ENCODE peak calls at places on chromosomes 1 and 21, in eight cellular contexts. One of them, this sample, is unnamed.

GRCh38 chr1:45206808-45207624 is 611 bp upstream of the ZSWIM5 start:
- DNase-seq in cardiac muscle cell: no peak
- DNase-seq in stimulated activated CD8-positive, alpha-beta memory T cell treated with anti-CD3 and anti-CD28 coated beads, Interleukin-15, amount 100 ng/mL, for 1 hour: no peak
- DNase-seq in kidney epithelial cell: no peak
- DNase-seq in NCI-H2081 treated with DMSO at 0.1 percent for 48 hours: no peak
- DNase-seq in mammary epithelial cell: no peak
- DNase-seq in EL: no peak
- DNase-seq in WTC11: no peak
- DNase-seq in this sample: no peak

GRCh38 chr21:34198232-34199120 is 125.1 kb downstream of the MRPS6 start:
- DNase-seq in cardiac muscle cell: peak; percentile 18
- DNase-seq in kidney epithelial cell: no peak
- DNase-seq in EL: no peak
- DNase-seq in mammary epithelial cell: no peak
- DNase-seq in NCI-H2081 treated with DMSO at 0.1 percent for 48 hours: no peak
- DNase-seq in WTC11: no peak
- DNase-seq in stimulated activated CD8-positive, alpha-beta memory T cell treated with anti-CD3 and anti-CD28 coated beads, Interleukin-15, amount 100 ng/mL, for 1 hour: no peak
- DNase-seq in this sample: no peak

GRCh38 chr21:43196789-43197188 is 28.0 kb downstream of the CRYAA start:
- DNase-seq in kidney epithelial cell: no peak
- DNase-seq in mammary epithelial cell: peak; percentile 92
- DNase-seq in stimulated activated CD8-positive, alpha-beta memory T cell treated with anti-CD3 and anti-CD28 coated beads, Interleukin-15, amount 100 ng/mL, for 1 hour: no peak
- DNase-seq in cardiac muscle cell: no peak
- DNase-seq in NCI-H2081 treated with DMSO at 0.1 percent for 48 hours: no peak
- DNase-seq in EL: no peak
- DNase-seq in WTC11: peak; percentile 3
- DNase-seq in this sample: no peak

GRCh38 chr1:97050501-97050900 is 328.9 kb downstream of the PTBP2 start:
- DNase-seq in mammary epithelial cell: no peak
- DNase-seq in stimulated activated CD8-positive, alpha-beta memory T cell treated with anti-CD3 and anti-CD28 coated beads, Interleukin-15, amount 100 ng/mL, for 1 hour: no peak
- DNase-seq in EL: peak; percentile 53
- DNase-seq in WTC11: no peak
- DNase-seq in cardiac muscle cell: peak; percentile 65
- DNase-seq in kidney epithelial cell: no peak
- DNase-seq in NCI-H2081 treated with DMSO at 0.1 percent for 48 hours: no peak
- DNase-seq in this sample: peak; percentile 7

GRCh38 chr1:25747046-25747705 is 52.8 kb upstream of the SELENON start:
- DNase-seq in NCI-H2081 treated with DMSO at 0.1 percent for 48 hours: no peak
- DNase-seq in EL: no peak
- DNase-seq in cardiac muscle cell: no peak
- DNase-seq in mammary epithelial cell: no peak
- DNase-seq in WTC11: peak; percentile 42
- DNase-seq in stimulated activated CD8-positive, alpha-beta memory T cell treated with anti-CD3 and anti-CD28 coated beads, Interleukin-15, amount 100 ng/mL, for 1 hour: no peak
- DNase-seq in kidney epithelial cell: no peak
- DNase-seq in this sample: no peak

GRCh38 chr1:31583082-31583994 is 7.0 kb downstream of the TINAGL1 start:
- DNase-seq in cardiac muscle cell: no peak
- DNase-seq in EL: no peak
- DNase-seq in kidney epithelial cell: no peak
- DNase-seq in NCI-H2081 treated with DMSO at 0.1 percent for 48 hours: no peak
- DNase-seq in mammary epithelial cell: no peak
- DNase-seq in WTC11: no peak
- DNase-seq in stimulated activated CD8-positive, alpha-beta memory T cell treated with anti-CD3 and anti-CD28 coated beads, Interleukin-15, amount 100 ng/mL, for 1 hour: no peak
- DNase-seq in this sample: no peak

GRCh38 chr1:27526569-27527222 is 36.7 kb upstream of the WASF2 start:
- DNase-seq in stimulated activated CD8-positive, alpha-beta memory T cell treated with anti-CD3 and anti-CD28 coated beads, Interleukin-15, amount 100 ng/mL, for 1 hour: no peak
- DNase-seq in cardiac muscle cell: no peak
- DNase-seq in mammary epithelial cell: peak; percentile 55
- DNase-seq in WTC11: no peak
- DNase-seq in EL: no peak
- DNase-seq in NCI-H2081 treated with DMSO at 0.1 percent for 48 hours: no peak
- DNase-seq in kidney epithelial cell: no peak
- DNase-seq in this sample: no peak

GRCh38 chr21:36207577-36208320 is 51.1 kb downstream of the DOP1B start:
- DNase-seq in cardiac muscle cell: peak; percentile 48
- DNase-seq in mammary epithelial cell: peak; percentile 79
- DNase-seq in NCI-H2081 treated with DMSO at 0.1 percent for 48 hours: no peak
- DNase-seq in WTC11: no peak
- DNase-seq in kidney epithelial cell: no peak
- DNase-seq in EL: peak; percentile 82
- DNase-seq in stimulated activated CD8-positive, alpha-beta memory T cell treated with anti-CD3 and anti-CD28 coated beads, Interleukin-15, amount 100 ng/mL, for 1 hour: no peak
- DNase-seq in this sample: no peak

GRCh38 chr1:2803931-2804627 is 2.6 kb upstream of the TTC34 start:
- DNase-seq in cardiac muscle cell: no peak
- DNase-seq in WTC11: no peak
- DNase-seq in kidney epithelial cell: no peak
- DNase-seq in NCI-H2081 treated with DMSO at 0.1 percent for 48 hours: no peak
- DNase-seq in EL: no peak
- DNase-seq in stimulated activated CD8-positive, alpha-beta memory T cell treated with anti-CD3 and anti-CD28 coated beads, Interleukin-15, amount 100 ng/mL, for 1 hour: no peak
- DNase-seq in mammary epithelial cell: no peak
- DNase-seq in this sample: no peak

GRCh38 chr1:39076127-39076798 is 50.1 kb downstream of the NDUFS5 start:
- DNase-seq in mammary epithelial cell: peak; percentile 29
- DNase-seq in stimulated activated CD8-positive, alpha-beta memory T cell treated with anti-CD3 and anti-CD28 coated beads, Interleukin-15, amount 100 ng/mL, for 1 hour: no peak
- DNase-seq in kidney epithelial cell: no peak
- DNase-seq in NCI-H2081 treated with DMSO at 0.1 percent for 48 hours: no peak
- DNase-seq in cardiac muscle cell: no peak
- DNase-seq in WTC11: no peak
- DNase-seq in EL: peak; percentile 66
- DNase-seq in this sample: no peak

GRCh38 chr1:29245876-29246275 is 9.6 kb downstream of the PTPRU start:
- DNase-seq in cardiac muscle cell: no peak
- DNase-seq in kidney epithelial cell: no peak
- DNase-seq in NCI-H2081 treated with DMSO at 0.1 percent for 48 hours: no peak
- DNase-seq in mammary epithelial cell: no peak
- DNase-seq in stimulated activated CD8-positive, alpha-beta memory T cell treated with anti-CD3 and anti-CD28 coated beads, Interleukin-15, amount 100 ng/mL, for 1 hour: no peak
- DNase-seq in WTC11: no peak
- DNase-seq in EL: peak; percentile 41
- DNase-seq in this sample: no peak

GRCh38 chr1:3058263-3059030 is 10.6 kb upstream of the PRDM16 start:
- DNase-seq in stimulated activated CD8-positive, alpha-beta memory T cell treated with anti-CD3 and anti-CD28 coated beads, Interleukin-15, amount 100 ng/mL, for 1 hour: no peak
- DNase-seq in mammary epithelial cell: no peak
- DNase-seq in WTC11: no peak
- DNase-seq in cardiac muscle cell: no peak
- DNase-seq in kidney epithelial cell: no peak
- DNase-seq in EL: no peak
- DNase-seq in NCI-H2081 treated with DMSO at 0.1 percent for 48 hours: no peak
- DNase-seq in this sample: no peak

GRCh38 chr1:205543351-205544305 is 39.2 kb downstream of the CDK18 start:
- DNase-seq in cardiac muscle cell: peak; percentile 73
- DNase-seq in WTC11: peak; percentile 71
- DNase-seq in kidney epithelial cell: peak; percentile 39
- DNase-seq in stimulated activated CD8-positive, alpha-beta memory T cell treated with anti-CD3 and anti-CD28 coated beads, Interleukin-15, amount 100 ng/mL, for 1 hour: no peak
- DNase-seq in EL: peak; percentile 92
- DNase-seq in NCI-H2081 treated with DMSO at 0.1 percent for 48 hours: no peak
- DNase-seq in mammary epithelial cell: peak; percentile 91
- DNase-seq in this sample: peak; percentile 85

GRCh38 chr1:68174173-68175113 is 57.9 kb downstream of the WLS start:
- DNase-seq in cardiac muscle cell: peak; percentile 41
- DNase-seq in EL: peak; percentile 97
- DNase-seq in kidney epithelial cell: peak; percentile 83
- DNase-seq in mammary epithelial cell: peak; percentile 93
- DNase-seq in WTC11: no peak
- DNase-seq in stimulated activated CD8-positive, alpha-beta memory T cell treated with anti-CD3 and anti-CD28 coated beads, Interleukin-15, amount 100 ng/mL, for 1 hour: no peak
- DNase-seq in NCI-H2081 treated with DMSO at 0.1 percent for 48 hours: no peak
- DNase-seq in this sample: no peak

GRCh38 chr1:38246955-38247952 is 200.7 kb upstream of the POU3F1 start:
- DNase-seq in EL: peak; percentile 58
- DNase-seq in stimulated activated CD8-positive, alpha-beta memory T cell treated with anti-CD3 and anti-CD28 coated beads, Interleukin-15, amount 100 ng/mL, for 1 hour: no peak
- DNase-seq in mammary epithelial cell: no peak
- DNase-seq in cardiac muscle cell: no peak
- DNase-seq in kidney epithelial cell: peak; percentile 53
- DNase-seq in WTC11: no peak
- DNase-seq in NCI-H2081 treated with DMSO at 0.1 percent for 48 hours: no peak
- DNase-seq in this sample: no peak

GRCh38 chr21:33940164-33940563 is 24.6 kb upstream of the ATP5PO start:
- DNase-seq in NCI-H2081 treated with DMSO at 0.1 percent for 48 hours: no peak
- DNase-seq in WTC11: no peak
- DNase-seq in kidney epithelial cell: no peak
- DNase-seq in cardiac muscle cell: no peak
- DNase-seq in mammary epithelial cell: no peak
- DNase-seq in stimulated activated CD8-positive, alpha-beta memory T cell treated with anti-CD3 and anti-CD28 coated beads, Interleukin-15, amount 100 ng/mL, for 1 hour: no peak
- DNase-seq in EL: no peak
- DNase-seq in this sample: no peak

This sample was measured in endothelial cell.